ENCODE peak calls at places on chromosome 3, in four cellular contexts. I, U, Z and Q are unnamed samples.
A peak's percentile ranks its signal among the peaks of the same experiment; 100 is the strongest.

GRCh38 chr3:81302045-81302444 is 459.4 kb downstream of the GBE1 start:
- DNase-seq in I (peak; percentile 39), U (peak; percentile 22), Z (peak; percentile 42), Q (peak; percentile 62)

GRCh38 chr3:62559831-62560445 is 186.6 kb upstream of the FEZF2 start:
- DNase-seq in I (no peak), U (no peak), Z (peak; percentile 33), Q (no peak)

GRCh38 chr3:100804631-100805030 is 95.3 kb downstream of the TFG start:
- DNase-seq in I (no peak), U (no peak), Z (no peak), Q (no peak)

GRCh38 chr3:69236808-69237707 is 114.7 kb upstream of the LMOD3 start:
- DNase-seq in I (no peak), U (no peak), Z (peak; percentile 51), Q (no peak)

GRCh38 chr3:185936814-185937688 is 763 bp downstream of the TRA2B start:
- DNase-seq in I (peak; percentile 91), U (peak; percentile 70), Z (peak; percentile 92), Q (peak; percentile 93)

GRCh38 chr3:129651316-129652202 is 45.1 kb upstream of the PLXND1 start:
- DNase-seq in I (no peak), U (no peak), Z (peak; percentile 79), Q (peak; percentile 34)

GRCh38 chr3:14769531-14770325 is 49.0 kb upstream of the FGD5 start:
- DNase-seq in I (no peak), U (no peak), Z (no peak), Q (no peak)

GRCh38 chr3:50112462-50112861 is 23.7 kb downstream of the RBM5 start:
- DNase-seq in I (no peak), U (no peak), Z (no peak), Q (no peak)

GRCh38 chr3:10000686-10001085 is 14.0 kb upstream of the EMC3 start:
- DNase-seq in I (no peak), U (no peak), Z (no peak), Q (peak; percentile 11)

GRCh38 chr3:136008221-136008620 is 42.7 kb downstream of the PPP2R3A start:
- DNase-seq in I (no peak), U (peak; percentile 27), Z (peak; percentile 59), Q (no peak)

GRCh38 chr3:46098319-46098761 is 71.1 kb upstream of the XCR1 start:
- DNase-seq in I (peak; percentile 22), U (no peak), Z (no peak), Q (peak; percentile 42)

GRCh38 chr3:103203431-103203830 is 768.6 kb downstream of the ZPLD1 start:
- DNase-seq in I (no peak), U (no peak), Z (no peak), Q (no peak)

GRCh38 chr3:16182183-16182582 is 7.7 kb downstream of the GALNT15 start:
- DNase-seq in I (no peak), U (no peak), Z (no peak), Q (no peak)

GRCh38 chr3:156483426-156483825 is 71.5 kb downstream of the SSR3 start:
- DNase-seq in I (no peak), U (no peak), Z (no peak), Q (no peak)

GRCh38 chr3:118863731-118864322 is 170.8 kb downstream of the IGSF11 start:
- DNase-seq in I (no peak), U (peak; percentile 11), Z (peak; percentile 66), Q (no peak)

GRCh38 chr3:44557074-44557473 is 2.1 kb downstream of the ZKSCAN7 start:
- DNase-seq in I (no peak), U (no peak), Z (no peak), Q (no peak)

GRCh38 chr3:192812736-192813383 is 85.5 kb upstream of the FGF12 start:
- DNase-seq in I (peak; percentile 24), U (peak; percentile 38), Z (peak; percentile 75), Q (peak; percentile 52)

GRCh38 chr3:22319446-22319845 is 568.4 kb upstream of the ZNF385D start:
- DNase-seq in I (no peak), U (no peak), Z (no peak), Q (no peak)

GRCh38 chr3:155500429-155500828 is 206.9 kb upstream of the STRIT1 start:
- DNase-seq in I (no peak), U (no peak), Z (no peak), Q (no peak)

GRCh38 chr3:139301183-139301582 is 42.6 kb upstream of the MRPS22 start:
- DNase-seq in I (no peak), U (no peak), Z (no peak), Q (no peak)

GRCh38 chr3:100039075-100039474 is 75.2 kb downstream of the FILIP1L start:
- DNase-seq in I (no peak), U (no peak), Z (no peak), Q (no peak)

GRCh38 chr3:47250309-47251060 is 32.1 kb downstream of the KIF9 start:
- DNase-seq in I (peak; percentile 47), U (peak; percentile 27), Z (peak; percentile 75), Q (peak; percentile 58)

GRCh38 chr3:128336337-128337156 is 130.1 kb downstream of the DNAJB8 start:
- DNase-seq in I (no peak), U (no peak), Z (no peak), Q (no peak)

GRCh38 chr3:5330152-5330810 is 142.8 kb downstream of the EDEM1 start:
- DNase-seq in I (no peak), U (no peak), Z (no peak), Q (no peak)

GRCh38 chr3:107456501-107456900 is 66.3 kb upstream of the BBX start:
- DNase-seq in I (no peak), U (no peak), Z (no peak), Q (no peak)

GRCh38 chr3:127751163-127751621 is 71.1 kb downstream of the MGLL start:
- DNase-seq in I (peak; percentile 8), U (no peak), Z (no peak), Q (no peak)

GRCh38 chr3:123335007-123335670 is 113.8 kb downstream of the ADCY5 start:
- DNase-seq in I (peak; percentile 6), U (no peak), Z (no peak), Q (no peak)

DNA sequence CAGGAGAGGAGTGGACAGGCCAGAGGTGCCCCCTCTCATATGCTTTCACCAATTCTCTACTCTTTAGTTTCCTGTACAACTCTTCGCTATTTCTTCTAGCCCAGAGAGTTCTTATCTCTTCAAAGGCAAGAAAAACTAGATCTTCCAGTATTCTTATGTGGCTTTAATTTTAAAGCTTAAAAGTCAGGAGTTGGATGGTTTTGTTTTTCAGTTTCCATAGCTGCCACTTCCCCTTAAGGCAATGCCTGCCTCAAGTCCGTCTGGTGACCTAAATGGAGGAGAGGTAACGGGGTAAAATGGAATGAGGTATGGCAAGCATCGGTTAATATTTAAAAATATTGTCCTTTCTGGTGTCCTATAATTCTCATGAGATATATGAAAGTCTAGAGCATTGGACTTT is 11.4 kb upstream of the VGLL3 start:
- DNase-seq in I (no peak), U (no peak), Z (no peak), Q (no peak)
- H3K4me3 ChIP-seq in I (no peak overlapping the region), U (no peak overlapping the region), Z (no peak overlapping the region), Q (no peak overlapping the region)

GRCh38 chr3:8492744-8493511 is 8.7 kb upstream of the LMCD1 start:
- DNase-seq in I (no peak), U (no peak), Z (peak; percentile 56), Q (no peak)
- H3K4me1 ChIP-seq in I (no peaks in the 10 kb centered on the region), U (peaks cover 6% of the 10 kb centered on the region), Z (peaks cover 3% of the 10 kb centered on the region), Q (peaks cover 13% of the 10 kb centered on the region)

GRCh38 chr3:64743166-64743565 is 55.4 kb upstream of the ADAMTS9 start:
- DNase-seq in I (no peak), U (no peak), Z (no peak), Q (no peak)
- H3K4me3 ChIP-seq in I (no peak overlapping the region), U (no peak overlapping the region), Z (no peak overlapping the region), Q (no peak overlapping the region)

GRCh38 chr3:126516152-126516935 is 1.2 kb downstream of the UROC1 start:
- DNase-seq in I (no peak), U (no peak), Z (no peak), Q (no peak)
- H3K4me1 ChIP-seq in I (no peaks in the 10 kb centered on the region), U (peaks cover 5% of the 10 kb centered on the region), Z (no peaks in the 10 kb centered on the region), Q (no peaks in the 10 kb centered on the region)

GRCh38 chr3:154086286-154086685 is 34.9 kb upstream of the ARHGEF26 start:
- DNase-seq in I (no peak), U (no peak), Z (no peak), Q (no peak)
- H3K4me3 ChIP-seq in I (no peak overlapping the region), U (no peak overlapping the region), Z (no peak overlapping the region), Q (no peak overlapping the region)

GRCh38 chr3:111858641-111859040 is 424 bp upstream of the PHLDB2 start:
- DNase-seq in I (no peak), U (no peak), Z (peak; percentile 54), Q (peak; percentile 58)
- H3K4me1 ChIP-seq in I (peaks cover 27% of the 10 kb centered on the region), U (no peaks in the 10 kb centered on the region), Z (peaks cover 14% of the 10 kb centered on the region), Q (peaks cover 8% of the 10 kb centered on the region)